ENCODE peak calls at places on chromosomes 4 and X, in five cellular contexts. A, O, D, U and X are unnamed samples.

GRCh38 chr4:30716671-30717207 is 3.4 kb upstream of the PCDH7 start:
- DNase-seq in A (no peak), O (no peak), D (peak), U (peak), X (no peak)

GRCh38 chrX:116806288-116806802 is 343.6 kb upstream of the CT83 start:
- DNase-seq in A (no peak), O (no peak), D (peak), U (no peak), X (no peak)

GRCh38 chr4:143558286-143558685 is 44.8 kb downstream of the SMARCA5 start:
- DNase-seq in A (no peak), O (no peak), D (peak), U (peak), X (no peak)

GRCh38 chrX:44400588-44400987 is 57.1 kb upstream of the EFHC2 start:
- DNase-seq in A (peak), O (no peak), D (no peak), U (no peak), X (no peak)

GRCh38 chrX:46327229-46328081 is 217.8 kb downstream of the ZNF674 start:
- DNase-seq in A (peak), O (peak), D (peak), U (no peak), X (no peak)

GRCh38 chrX:115183980-115184379 is 5.2 kb upstream of the RBMXL3 start:
- DNase-seq in A (no peak), O (no peak), D (no peak), U (no peak), X (no peak)

GRCh38 chrX:12700745-12701144 is 90.5 kb upstream of the PRPS2 start:
- DNase-seq in A (no peak), O (no peak), D (no peak), U (no peak), X (no peak)

GRCh38 chr4:29153642-29154041 is 1566.5 kb upstream of the PCDH7 start:
- DNase-seq in A (no peak), O (no peak), D (no peak), U (no peak), X (no peak)

GRCh38 chrX:119272882-119273806 is 37.1 kb downstream of the PGRMC1 start:
- DNase-seq in A (no peak), O (no peak), D (peak), U (no peak), X (no peak)

GRCh38 chrX:64204252-64204651 is 1.3 kb downstream of the AMER1 start:
- DNase-seq in A (no peak), O (no peak), D (peak), U (peak), X (no peak)

GRCh38 chrX:71652405-71652804 is 14.9 kb upstream of the LOC101059915 start:
- DNase-seq in A (peak), O (no peak), D (peak), U (peak), X (no peak)

GRCh38 chrX:138711399-138712347 is at the start of gene FGF13:
- DNase-seq in A (peak), O (peak), D (peak), U (peak), X (no peak)

GRCh38 chrX:17737707-17738001 is 361 bp downstream of the SCML1 start:
- DNase-seq in A (no peak), O (no peak), D (no peak), U (peak), X (no peak)

GRCh38 chr4:6527683-6528595 is 47.0 kb upstream of the MAN2B2 start:
- DNase-seq in A (no peak), O (no peak), D (peak), U (no peak), X (no peak)

GRCh38 chr4:2071912-2072867 is 13.1 kb downstream of the NAT8L start:
- DNase-seq in A (no peak), O (no peak), D (peak), U (no peak), X (no peak)

GRCh38 chrX:16487620-16488380 is 162.2 kb upstream of the S100G start:
- DNase-seq in A (no peak), O (no peak), D (no peak), U (no peak), X (no peak)

GRCh38 chrX:153878969-153879653 is 6.9 kb downstream of the L1CAM start:
- DNase-seq in A (no peak), O (no peak), D (peak), U (peak), X (peak)

GRCh38 chr4:128228021-128228571 is 59.5 kb downstream of the PGRMC2 start:
- DNase-seq in A (no peak), O (no peak), D (no peak), U (peak), X (no peak)

GRCh38 chr4:55079451-55080173 is 45.8 kb downstream of the KDR start:
- DNase-seq in A (no peak), O (no peak), D (peak), U (no peak), X (no peak)

GRCh38 chrX:12263211-12263610 is 124.9 kb downstream of the FRMPD4 start:
- DNase-seq in A (no peak), O (no peak), D (no peak), U (no peak), X (no peak)

GRCh38 chrX:153825042-153825441 is 5.3 kb downstream of the PDZD4 start:
- DNase-seq in A (no peak), O (no peak), D (no peak), U (no peak), X (no peak)

GRCh38 chr4:138835833-138836521 is 179.6 kb upstream of the NOCT start:
- DNase-seq in A (no peak), O (no peak), D (no peak), U (no peak), X (no peak)

GRCh38 chr4:97720869-97721432 is 422.3 kb downstream of the STPG2 start:
- DNase-seq in A (peak), O (no peak), D (peak), U (peak), X (no peak)

GRCh38 chr4:3355266-3355748 is 62.5 kb downstream of the RGS12 start:
- DNase-seq in A (no peak), O (no peak), D (no peak), U (no peak), X (no peak)

GRCh38 chr4:159019356-159019755 is 83.5 kb upstream of the RAPGEF2 start:
- DNase-seq in A (no peak), O (no peak), D (no peak), U (no peak), X (no peak)

GRCh38 chrX:17459008-17459407 is 84.0 kb downstream of the NHS start:
- DNase-seq in A (no peak), O (no peak), D (no peak), U (no peak), X (no peak)

GRCh38 chr4:176622251-176622968 is 170.3 kb downstream of the VEGFC start:
- DNase-seq in A (peak), O (no peak), D (no peak), U (no peak), X (no peak)

GRCh38 chr4:154622598-154622997 is 10.1 kb upstream of the FGG start:
- DNase-seq in A (peak), O (peak), D (peak), U (peak), X (no peak)

GRCh38 chr4:20496078-20496477 is 204.2 kb upstream of the PACRGL start:
- DNase-seq in A (no peak), O (no peak), D (no peak), U (no peak), X (no peak)

GRCh38 chr4:125827338-125828074 is 512.8 kb downstream of the FAT4 start:
- DNase-seq in A (no peak), O (no peak), D (no peak), U (no peak), X (no peak)

GRCh38 chr4:917466-917865 is 14.7 kb downstream of the GAK start:
- DNase-seq in A (no peak), O (no peak), D (no peak), U (no peak), X (no peak)

GRCh38 chr4:159435561-159436023 is 332.7 kb downstream of the RAPGEF2 start:
- DNase-seq in A (peak), O (no peak), D (no peak), U (no peak), X (no peak)

GRCh38 chr4:183908284-183908683 is 3.2 kb downstream of the STOX2 start:
- DNase-seq in A (no peak), O (no peak), D (no peak), U (no peak), X (no peak)

GRCh38 chr4:144288011-144288903 is 147.7 kb upstream of the GYPA start:
- DNase-seq in A (no peak), O (no peak), D (no peak), U (peak), X (no peak)